ENCODE peak calls at places on chromosomes 6 and 20, in four cellular contexts. X is HFFc6; T is activated CD4-positive, alpha-beta T cell treated with anti-CD3 and anti-CD28 coated beads, Interleukin-2, amount 50 U/mL, for 24 hours; U is HT-29. Z is an unnamed sample.

GRCh38 chr6:3571836-3572235 is 115.0 kb upstream of the SLC22A23 start:
- DNase-seq in U (no peak), X (no peak), T (no peak), Z (no peak)

GRCh38 chr20:11200423-11200822 is 526.6 kb upstream of the JAG1 start:
- DNase-seq in T (no peak), X (no peak), U (peak), Z (no peak)

GRCh38 chr20:62860924-62861691 is 514 bp downstream of the TCFL5 start:
- DNase-seq in X (no peak), U (no peak), T (no peak), Z (no peak)

GRCh38 chr6:31037692-31038091 is 27.4 kb downstream of the MUC22 start:
- DNase-seq in X (peak), U (no peak), T (no peak), Z (no peak)

GRCh38 chr6:46757206-46757564 is 10.5 kb downstream of the ANKRD66 start:
- DNase-seq in X (no peak), U (no peak), T (no peak), Z (no peak)

GRCh38 chr6:47334334-47334733 is 24.6 kb upstream of the TNFRSF21 start:
- DNase-seq in U (no peak), X (no peak), T (no peak), Z (no peak)

GRCh38 chr20:37382539-37383120 is 36.7 kb downstream of the SRC start:
- DNase-seq in X (no peak), U (no peak), T (no peak), Z (no peak)

GRCh38 chr20:13692802-13693736 is 54.3 kb upstream of the TASP1 start:
- DNase-seq in T (no peak), X (no peak), U (no peak), Z (no peak)

GRCh38 chr20:326645-327031 is 1.3 kb downstream of the SOX12 start:
- DNase-seq in U (no peak), X (no peak), T (no peak), Z (no peak)

GRCh38 chr6:443621-444175 is 52.1 kb downstream of the IRF4 start:
- DNase-seq in U (no peak), X (no peak), T (no peak), Z (no peak)

GRCh38 chr6:158730175-158730907 is 80.5 kb downstream of the SYTL3 start:
- DNase-seq in T (no peak), U (peak), X (no peak), Z (no peak)

GRCh38 chr20:19457551-19457950 is 245.1 kb downstream of the SLC24A3 start:
- DNase-seq in X (no peak), U (no peak), T (no peak), Z (no peak)

GRCh38 chr6:97626586-97627441 is 343.8 kb upstream of the MMS22L start:
- DNase-seq in T (no peak), X (no peak), U (no peak), Z (no peak)

GRCh38 chr6:158185729-158186456 is 17.7 kb downstream of the GTF2H5 start:
- DNase-seq in U (no peak), X (peak), T (no peak), Z (no peak)

GRCh38 chr6:26383624-26384417 is 913 bp downstream of the BTN2A2 start:
- DNase-seq in U (peak), X (peak), T (no peak), Z (no peak)

GRCh38 chr20:10924628-10925266 is 250.9 kb upstream of the JAG1 start:
- DNase-seq in X (peak), U (peak), T (no peak), Z (no peak)

GRCh38 chr6:13327691-13328075 is 654 bp downstream of the TBC1D7 start:
- DNase-seq in U (no peak), X (no peak), T (no peak), Z (no peak)